ENCODE peak calls at places on chromosome 3, in ten cellular contexts. One of them, this sample, is unnamed. For H3K4me1 and H3K9me2, the result is how much of the 10 kb centered on the place peaks cover.

GRCh38 chr3:36557021-36557707 is 176.9 kb downstream of the STAC start:
- DNase-seq in hepatocyte: no peak
- DNase-seq in PC-9: no peak
- DNase-seq in GM23338: no peak
- DNase-seq in OCI-LY7: peak
- DNase-seq in GM23248: no peak
- DNase-seq in MM.1S: peak
- DNase-seq in HCT116: no peak
- DNase-seq in SK-N-SH: no peak
- DNase-seq in PC-3: no peak
- DNase-seq in this sample: peak

GRCh38 chr3:52847241-52847640 is 12.4 kb upstream of the MUSTN1 start:
- DNase-seq in MM.1S: no peak
- DNase-seq in OCI-LY7: no peak
- DNase-seq in PC-3: no peak
- DNase-seq in PC-9: no peak
- DNase-seq in HCT116: no peak
- DNase-seq in GM23248: no peak
- DNase-seq in hepatocyte: no peak
- DNase-seq in GM23338: no peak
- DNase-seq in SK-N-SH: no peak
- DNase-seq in this sample: no peak

GRCh38 chr3:50676031-50676705 is 1.4 kb downstream of the DOCK3 start:
- DNase-seq in PC-3: no peak
- DNase-seq in HCT116: no peak
- DNase-seq in PC-9: no peak
- DNase-seq in OCI-LY7: no peak
- DNase-seq in GM23338: peak
- DNase-seq in hepatocyte: no peak
- DNase-seq in GM23248: no peak
- DNase-seq in MM.1S: no peak
- DNase-seq in SK-N-SH: no peak
- DNase-seq in this sample: no peak

GRCh38 chr3:186160691-186161243 is 51.9 kb upstream of the ETV5 start:
- DNase-seq in hepatocyte: peak
- DNase-seq in OCI-LY7: no peak
- DNase-seq in MM.1S: no peak
- DNase-seq in PC-9: no peak
- DNase-seq in HCT116: no peak
- DNase-seq in PC-3: no peak
- DNase-seq in GM23248: no peak
- DNase-seq in SK-N-SH: no peak
- DNase-seq in GM23338: no peak
- DNase-seq in this sample: no peak

GRCh38 chr3:11735638-11736037 is 91.9 kb upstream of the VGLL4 start:
- DNase-seq in PC-9: no peak
- DNase-seq in SK-N-SH: no peak
- DNase-seq in GM23248: no peak
- DNase-seq in OCI-LY7: peak
- DNase-seq in MM.1S: no peak
- DNase-seq in GM23338: no peak
- DNase-seq in HCT116: no peak
- DNase-seq in hepatocyte: no peak
- DNase-seq in PC-3: no peak
- DNase-seq in this sample: peak

GRCh38 chr3:117964814-117965213 is 1069.8 kb downstream of the IGSF11 start:
- DNase-seq in PC-3: no peak
- DNase-seq in MM.1S: no peak
- DNase-seq in HCT116: no peak
- DNase-seq in PC-9: no peak
- DNase-seq in OCI-LY7: no peak
- DNase-seq in SK-N-SH: no peak
- DNase-seq in GM23338: no peak
- DNase-seq in GM23248: no peak
- DNase-seq in hepatocyte: no peak
- DNase-seq in this sample: no peak

GRCh38 chr3:107271787-107272387 is 105.4 kb upstream of the CCDC54 start:
- DNase-seq in hepatocyte: peak
- DNase-seq in SK-N-SH: peak
- DNase-seq in GM23248: peak
- DNase-seq in PC-3: peak
- DNase-seq in PC-9: peak
- DNase-seq in HCT116: peak
- DNase-seq in MM.1S: peak
- DNase-seq in OCI-LY7: peak
- DNase-seq in GM23338: peak
- DNase-seq in this sample: peak

GRCh38 chr3:51718547-51719412 is 11.9 kb downstream of the GRM2 start:
- DNase-seq in SK-N-SH: peak
- DNase-seq in PC-3: peak
- DNase-seq in HCT116: peak
- DNase-seq in GM23338: peak
- DNase-seq in GM23248: peak
- DNase-seq in PC-9: peak
- DNase-seq in hepatocyte: peak
- DNase-seq in OCI-LY7: peak
- DNase-seq in MM.1S: peak
- DNase-seq in this sample: peak

GRCh38 chr3:126127904-126128303 is 44.0 kb upstream of the SLC41A3 start:
- DNase-seq in GM23248: no peak
- DNase-seq in hepatocyte: no peak
- DNase-seq in OCI-LY7: no peak
- DNase-seq in MM.1S: no peak
- DNase-seq in SK-N-SH: peak
- DNase-seq in GM23338: no peak
- DNase-seq in HCT116: no peak
- DNase-seq in PC-9: no peak
- DNase-seq in PC-3: no peak
- DNase-seq in this sample: no peak

GRCh38 chr3:44961888-44962287 is 14.1 kb downstream of the ZDHHC3 start:
- DNase-seq in GM23338: no peak
- DNase-seq in SK-N-SH: peak
- DNase-seq in PC-9: no peak
- DNase-seq in MM.1S: no peak
- DNase-seq in hepatocyte: no peak
- DNase-seq in OCI-LY7: no peak
- DNase-seq in HCT116: no peak
- DNase-seq in GM23248: no peak
- DNase-seq in PC-3: no peak
- DNase-seq in this sample: no peak

GRCh38 chr3:44958406-44958805 is 17.6 kb downstream of the ZDHHC3 start:
- DNase-seq in SK-N-SH: no peak
- DNase-seq in hepatocyte: no peak
- DNase-seq in OCI-LY7: no peak
- DNase-seq in MM.1S: no peak
- DNase-seq in GM23248: no peak
- DNase-seq in PC-9: peak
- DNase-seq in GM23338: no peak
- DNase-seq in HCT116: no peak
- DNase-seq in PC-3: peak
- DNase-seq in this sample: no peak

GRCh38 chr3:44962606-44963393 is 13.2 kb downstream of the ZDHHC3 start:
- DNase-seq in GM23338: no peak
- DNase-seq in hepatocyte: no peak
- DNase-seq in PC-9: peak
- DNase-seq in HCT116: no peak
- DNase-seq in PC-3: peak
- DNase-seq in MM.1S: no peak
- DNase-seq in SK-N-SH: no peak
- DNase-seq in OCI-LY7: no peak
- DNase-seq in GM23248: peak
- DNase-seq in this sample: no peak

GRCh38 chr3:44957986-44958385 is 18.0 kb downstream of the ZDHHC3 start:
- DNase-seq in HCT116: no peak
- DNase-seq in PC-3: no peak
- DNase-seq in MM.1S: no peak
- DNase-seq in OCI-LY7: no peak
- DNase-seq in SK-N-SH: peak
- DNase-seq in PC-9: no peak
- DNase-seq in hepatocyte: no peak
- DNase-seq in GM23338: no peak
- DNase-seq in GM23248: no peak
- DNase-seq in this sample: no peak

GRCh38 chr3:44960387-44961026 is 15.5 kb downstream of the ZDHHC3 start:
- DNase-seq in HCT116: no peak
- DNase-seq in OCI-LY7: no peak
- DNase-seq in SK-N-SH: no peak
- DNase-seq in GM23248: peak
- DNase-seq in hepatocyte: no peak
- DNase-seq in PC-9: peak
- DNase-seq in MM.1S: no peak
- DNase-seq in PC-3: no peak
- DNase-seq in GM23338: no peak
- DNase-seq in this sample: no peak
- H3K4me1 ChIP-seq in HCT116: under half
- H3K4me1 ChIP-seq in OCI-LY7: under half
- H3K4me1 ChIP-seq in SK-N-SH: under half
- H3K4me1 ChIP-seq in GM23248: under half
- H3K4me1 ChIP-seq in hepatocyte: under half
- H3K4me1 ChIP-seq in PC-9: half or more
- H3K4me1 ChIP-seq in MM.1S: under half
- H3K4me1 ChIP-seq in PC-3: half or more
- H3K4me1 ChIP-seq in GM23338: under half
- H3K4me1 ChIP-seq in this sample: half or more

DNA sequence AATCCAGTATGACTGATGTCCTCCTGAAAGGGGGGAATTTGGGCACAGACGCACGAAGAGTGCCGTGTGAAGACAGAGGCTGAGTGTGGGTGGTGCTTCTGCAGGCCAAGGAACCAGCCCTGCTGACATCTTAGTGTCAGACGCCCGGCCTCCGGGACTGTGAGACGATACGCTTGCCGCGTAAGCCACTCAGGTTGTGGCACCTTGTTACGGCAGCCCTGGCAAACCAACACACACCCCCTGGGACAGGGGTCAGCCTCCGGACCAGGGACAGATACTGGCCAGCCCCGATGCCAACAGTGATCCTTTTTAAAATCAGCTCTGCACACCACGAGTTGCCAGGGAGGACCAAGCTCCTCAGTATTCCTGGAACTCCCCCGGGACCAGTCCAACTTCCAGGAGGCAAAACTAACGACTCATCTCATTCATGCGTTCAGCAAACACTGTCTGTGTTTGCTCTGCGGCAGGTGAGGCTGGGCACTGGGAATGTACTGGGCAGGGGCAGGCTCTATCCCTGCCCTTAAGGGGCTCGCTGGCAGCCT is 21.2 kb upstream of the PIGZ start:
- DNase-seq in MM.1S: no peak
- DNase-seq in OCI-LY7: no peak
- DNase-seq in HCT116: no peak
- DNase-seq in GM23248: peak
- DNase-seq in GM23338: no peak
- DNase-seq in hepatocyte: no peak
- DNase-seq in PC-3: peak
- DNase-seq in SK-N-SH: no peak
- DNase-seq in PC-9: no peak
- DNase-seq in this sample: no peak
- H3K9me2 ChIP-seq in MM.1S: under half
- H3K9me2 ChIP-seq in OCI-LY7: under half
- H3K9me2 ChIP-seq in HCT116: under half
- H3K9me2 ChIP-seq in GM23248: under half
- H3K9me2 ChIP-seq in GM23338: under half
- H3K9me2 ChIP-seq in hepatocyte: under half
- H3K9me2 ChIP-seq in PC-3: under half
- H3K9me2 ChIP-seq in SK-N-SH: under half
- H3K9me2 ChIP-seq in PC-9: under half
- H3K9me2 ChIP-seq in this sample: under half

DNA sequence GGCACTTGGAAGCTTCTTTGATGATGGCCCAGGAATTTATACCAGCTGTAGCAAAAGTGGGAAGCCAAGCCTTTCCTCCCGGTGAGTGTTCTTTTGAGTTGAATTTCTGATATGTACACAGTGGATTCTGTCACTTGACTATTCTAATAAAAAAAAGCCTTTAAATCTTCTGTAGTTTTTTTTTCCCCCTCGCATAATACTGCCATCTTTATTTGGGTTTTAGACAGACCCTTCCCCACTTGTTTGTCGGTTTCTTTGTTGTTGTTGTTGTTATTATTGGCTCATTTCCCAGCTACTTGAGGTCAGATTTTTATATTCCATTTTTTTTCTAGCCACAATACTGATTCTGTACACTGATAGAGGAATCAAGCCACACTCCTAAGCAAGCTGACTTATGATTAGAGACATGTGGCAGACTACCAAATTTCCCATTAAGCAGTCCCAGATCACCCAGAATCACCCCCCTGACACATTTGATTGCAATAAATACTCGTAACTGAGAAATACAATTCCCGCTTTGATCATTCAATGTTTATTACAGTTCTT is 122.4 kb upstream of the IL12A start:
- DNase-seq in MM.1S: no peak
- DNase-seq in OCI-LY7: no peak
- DNase-seq in PC-9: no peak
- DNase-seq in hepatocyte: no peak
- DNase-seq in HCT116: no peak
- DNase-seq in GM23338: no peak
- DNase-seq in SK-N-SH: no peak
- DNase-seq in PC-3: no peak
- DNase-seq in GM23248: no peak
- DNase-seq in this sample: no peak
- H3K4me1 ChIP-seq in MM.1S: under half
- H3K4me1 ChIP-seq in OCI-LY7: under half
- H3K4me1 ChIP-seq in PC-9: under half
- H3K4me1 ChIP-seq in hepatocyte: under half
- H3K4me1 ChIP-seq in HCT116: under half
- H3K4me1 ChIP-seq in GM23338: under half
- H3K4me1 ChIP-seq in SK-N-SH: under half
- H3K4me1 ChIP-seq in PC-3: under half
- H3K4me1 ChIP-seq in GM23248: under half
- H3K4me1 ChIP-seq in this sample: under half

GRCh38 chr3:14574183-14574582 is 34.0 kb upstream of the GRIP2 start:
- DNase-seq in HCT116: no peak
- DNase-seq in MM.1S: no peak
- DNase-seq in GM23338: no peak
- DNase-seq in SK-N-SH: no peak
- DNase-seq in OCI-LY7: no peak
- DNase-seq in PC-3: no peak
- DNase-seq in PC-9: no peak
- DNase-seq in hepatocyte: no peak
- DNase-seq in GM23248: no peak
- DNase-seq in this sample: no peak

GRCh38 chr3:14570864-14571263 is 30.7 kb upstream of the GRIP2 start:
- DNase-seq in SK-N-SH: no peak
- DNase-seq in PC-9: no peak
- DNase-seq in PC-3: no peak
- DNase-seq in GM23248: no peak
- DNase-seq in MM.1S: no peak
- DNase-seq in GM23338: no peak
- DNase-seq in hepatocyte: no peak
- DNase-seq in HCT116: no peak
- DNase-seq in OCI-LY7: peak
- DNase-seq in this sample: no peak

GRCh38 chr3:14573706-14574105 is 33.6 kb upstream of the GRIP2 start:
- DNase-seq in GM23248: no peak
- DNase-seq in PC-3: no peak
- DNase-seq in HCT116: no peak
- DNase-seq in MM.1S: no peak
- DNase-seq in OCI-LY7: no peak
- DNase-seq in GM23338: no peak
- DNase-seq in hepatocyte: no peak
- DNase-seq in PC-9: no peak
- DNase-seq in SK-N-SH: no peak
- DNase-seq in this sample: no peak

GRCh38 chr3:14577897-14578296 is 37.8 kb upstream of the GRIP2 start:
- DNase-seq in PC-3: peak
- DNase-seq in GM23338: no peak
- DNase-seq in MM.1S: no peak
- DNase-seq in SK-N-SH: no peak
- DNase-seq in PC-9: no peak
- DNase-seq in OCI-LY7: no peak
- DNase-seq in hepatocyte: no peak
- DNase-seq in HCT116: no peak
- DNase-seq in GM23248: no peak
- DNase-seq in this sample: no peak

GRCh38 chr3:14576163-14576562 is 36.0 kb upstream of the GRIP2 start:
- DNase-seq in PC-3: no peak
- DNase-seq in GM23338: no peak
- DNase-seq in hepatocyte: no peak
- DNase-seq in SK-N-SH: no peak
- DNase-seq in GM23248: no peak
- DNase-seq in MM.1S: no peak
- DNase-seq in PC-9: no peak
- DNase-seq in HCT116: no peak
- DNase-seq in OCI-LY7: no peak
- DNase-seq in this sample: no peak
- H3K9me2 ChIP-seq in PC-3: under half
- H3K9me2 ChIP-seq in GM23338: under half
- H3K9me2 ChIP-seq in hepatocyte: under half
- H3K9me2 ChIP-seq in SK-N-SH: under half
- H3K9me2 ChIP-seq in GM23248: under half
- H3K9me2 ChIP-seq in MM.1S: under half
- H3K9me2 ChIP-seq in PC-9: under half
- H3K9me2 ChIP-seq in HCT116: under half
- H3K9me2 ChIP-seq in OCI-LY7: under half
- H3K9me2 ChIP-seq in this sample: under half

This sample was measured in Karpas-422.